ENCODE peak calls at places on chromosomes 4 and X, in five cellular contexts. B is fibroblast of mammary gland, N is GM13977, Y is Right ventricle myocardium inferior, W is nephron progenitor cell. G is an unnamed sample.

GRCh38 chr4:47334597-47335185 is 128.8 kb downstream of the COMMD8 start:
- DNase-seq in B (no peak), N (no peak), W (no peak), Y (no peak), G (peak; percentile 1)

GRCh38 chr4:17468638-17469221 is 43.2 kb downstream of the QDPR start:
- DNase-seq in N (no peak), B (peak; percentile 69), Y (no peak), W (peak; percentile 44), G (peak; percentile 78)

GRCh38 chr4:77145806-77146425 is 11.1 kb upstream of the CCNG2 start:
- DNase-seq in B (peak; percentile 19), W (no peak), N (no peak), Y (no peak), G (peak; percentile 48)

GRCh38 chr4:112604590-112604989 is 32.1 kb downstream of the ZGRF1 start:
- DNase-seq in B (peak; percentile 66), Y (no peak), W (peak; percentile 50), N (peak; percentile 48), G (peak; percentile 71)

GRCh38 chr4:83629945-83630684 is 94.2 kb downstream of the GPAT3 start:
- DNase-seq in B (peak; percentile 79), N (no peak), W (no peak), Y (no peak), G (peak; percentile 60)

GRCh38 chrX:46670316-46670715 is 88.6 kb downstream of the SLC9A7 start:
- DNase-seq in N (no peak), Y (no peak), B (no peak), W (no peak), G (no peak)

GRCh38 chr4:179097741-179098140 is 1655.5 kb upstream of the AGA start:
- DNase-seq in W (peak; percentile 77), N (no peak), Y (no peak), B (no peak), G (peak; percentile 0)

GRCh38 chrX:11787564-11787963 is 29.5 kb downstream of the MSL3 start:
- DNase-seq in B (peak; percentile 62), Y (no peak), W (peak; percentile 80), N (no peak), G (peak; percentile 59)

GRCh38 chrX:75784689-75785491 is at the start of gene MAGEE2:
- DNase-seq in B (no peak), Y (peak; percentile 53), W (no peak), N (no peak), G (peak; percentile 23)

GRCh38 chrX:132071260-132071659 is 48.2 kb downstream of the STK26 start:
- DNase-seq in Y (no peak), B (peak; percentile 38), W (no peak), N (no peak), G (peak; percentile 26)

GRCh38 chr4:139555073-139555704 is 830 bp downstream of the SETD7 start:
- DNase-seq in Y (peak; percentile 93), W (peak; percentile 84), B (peak; percentile 86), N (peak; percentile 63), G (peak; percentile 96)

GRCh38 chrX:129706395-129707072 is 32.2 kb upstream of the XPNPEP2 start:
- DNase-seq in B (no peak), Y (peak; percentile 77), N (no peak), W (no peak), G (no peak)

GRCh38 chr4:120520761-120521160 is 401.8 kb downstream of the PRDM5 start:
- DNase-seq in B (no peak), N (no peak), W (no peak), Y (no peak), G (no peak)

GRCh38 chr4:76892601-76893000 is 5.3 kb downstream of the SOWAHB start:
- DNase-seq in W (no peak), N (no peak), B (no peak), Y (no peak), G (peak; percentile 57)

GRCh38 chr4:37873383-37873782 is 17.5 kb upstream of the TBC1D1 start:
- DNase-seq in B (peak; percentile 91), W (no peak), N (no peak), Y (no peak), G (peak; percentile 64)

GRCh38 chrX:3362956-3363355 is 16.5 kb upstream of the MXRA5 start:
- DNase-seq in N (no peak), W (no peak), B (no peak), Y (no peak), G (no peak)

GRCh38 chr4:79607979-79608378 is 200.0 kb upstream of the GK2 start:
- DNase-seq in Y (no peak), N (no peak), B (no peak), W (no peak), G (no peak)

GRCh38 chr4:87974856-87975462 is 555 bp upstream of the SPP1 start:
- DNase-seq in Y (no peak), W (no peak), N (no peak), B (no peak), G (no peak)

GRCh38 chr4:145423017-145423708 is 58.5 kb upstream of the SMAD1 start:
- DNase-seq in B (peak; percentile 26), N (no peak), W (no peak), Y (no peak), G (peak; percentile 9)

GRCh38 chr4:145545538-145546224 is 64.0 kb downstream of the SMAD1 start:
- DNase-seq in W (no peak), B (peak; percentile 89), Y (no peak), N (no peak), G (peak; percentile 76)

GRCh38 chr4:48470135-48470534 is 13.0 kb upstream of the SLC10A4 start:
- DNase-seq in W (no peak), Y (no peak), B (no peak), N (no peak), G (no peak)

GRCh38 chrX:123731987-123732678 is 719 bp downstream of the THOC2 start:
- DNase-seq in W (peak; percentile 42), N (peak; percentile 17), Y (peak; percentile 66), B (no peak), G (peak; percentile 72)

GRCh38 chrX:97597954-97598353 is 714.2 kb downstream of the RPA4 start:
- DNase-seq in B (no peak), N (no peak), Y (no peak), W (no peak), G (no peak)

GRCh38 chr4:86280246-86280645 is 79.6 kb downstream of the MAPK10 start:
- DNase-seq in W (no peak), B (no peak), N (no peak), Y (no peak), G (no peak)

GRCh38 chrX:15350329-15350996 is 15.1 kb upstream of the PIGA start:
- DNase-seq in N (no peak), W (peak; percentile 8), B (no peak), Y (no peak), G (no peak)

GRCh38 chr4:57270350-57270749 is 160.2 kb upstream of the IGFBP7 start:
- DNase-seq in B (peak; percentile 28), N (no peak), W (no peak), Y (peak; percentile 80), G (peak; percentile 69)

GRCh38 chr4:185534850-185535761 is at the start of gene PDLIM3:
- DNase-seq in W (peak; percentile 78), Y (peak; percentile 80), N (peak; percentile 65), B (no peak), G (peak; percentile 51)

GRCh38 chr4:117773067-117773946 is 261.0 kb upstream of the NDST3 start:
- DNase-seq in W (no peak), N (no peak), Y (no peak), B (no peak), G (no peak)

GRCh38 chrX:41472231-41472815 is 25.2 kb downstream of the NYX start:
- DNase-seq in B (no peak), W (no peak), Y (no peak), N (no peak), G (no peak)

GRCh38 chr4:52643846-52644245 is 15.3 kb downstream of the USP46 start:
- DNase-seq in N (no peak), Y (peak; percentile 89), W (no peak), B (peak; percentile 76), G (peak; percentile 77)

GRCh38 chr4:102883278-102883677 is 14.5 kb downstream of the CISD2 start:
- DNase-seq in N (no peak), B (no peak), Y (no peak), W (no peak), G (no peak)

GRCh38 chr4:36676139-36677050 is 395.0 kb downstream of the DTHD1 start:
- DNase-seq in N (no peak), Y (peak; percentile 27), W (no peak), B (no peak), G (no peak)

GRCh38 chr4:60913026-60913425 is 287.1 kb upstream of the ADGRL3 start:
- DNase-seq in N (no peak), W (no peak), B (no peak), Y (no peak), G (no peak)

GRCh38 chr4:180828455-180829018 is 1414.7 kb upstream of the TENM3 start:
- DNase-seq in B (peak; percentile 85), N (peak; percentile 20), W (peak; percentile 25), Y (no peak), G (peak; percentile 78)

GRCh38 chr4:153582954-153583456 is 101.1 kb upstream of the TLR2 start:
- DNase-seq in W (no peak), N (no peak), Y (no peak), B (no peak), G (no peak)

GRCh38 chr4:105686571-105686970 is 21.9 kb downstream of the INTS12 start:
- DNase-seq in W (no peak), B (no peak), N (no peak), Y (no peak), G (no peak)

GRCh38 chr4:158159054-158159717 is 13.6 kb downstream of the GASK1B start:
- DNase-seq in W (no peak), N (no peak), B (peak; percentile 72), Y (no peak), G (peak; percentile 77)

GRCh38 chr4:157151711-157152110 is 68.8 kb upstream of the GRIA2 start:
- DNase-seq in Y (no peak), B (peak; percentile 75), W (no peak), N (no peak), G (peak; percentile 23)

GRCh38 chrX:20472148-20472547 is 205.4 kb upstream of the RPS6KA3 start:
- DNase-seq in N (no peak), Y (no peak), W (no peak), B (no peak), G (no peak)